ENCODE peak calls at places on chromosomes 12 and 14, in nine cellular contexts. E is GM23248; X is GM03348; M is activated gamma-delta T cell treated with anti-CD3 and anti-CD28 coated beads, Interleukin-2, amount 50 U/mL, for 16 hours; V is GM04503; L is MM.1S; A is stimulated activated CD4-positive, alpha-beta T cell treated with anti-CD3 and anti-CD28 coated beads, Interleukin-2, amount 100 ng/mL, for 4 hours; S is AG04450; G is HuH-7. W is an unnamed sample.

GRCh38 chr12:3492868-3493224 is 1.8 kb downstream of the PRMT8 start:
- DNase-seq in V (no peak), S (no peak), L (no peak), G (no peak), X (no peak), M (no peak), E (no peak), A (no peak), W (no peak)

GRCh38 chr12:52903855-52904508 is 894 bp downstream of the KRT8 start:
- DNase-seq in E (peak), X (peak), M (no peak), L (no peak), A (peak), V (no peak), S (no peak), G (peak), W (peak)

GRCh38 chr12:124399622-124400021 is 104.7 kb downstream of the RFLNA start:
- DNase-seq in M (no peak), V (no peak), E (peak), A (no peak), S (no peak), L (no peak), X (peak), G (peak), W (peak)

GRCh38 chr14:35927727-35928126 is 101.6 kb downstream of the BRMS1L start:
- DNase-seq in V (no peak), S (no peak), L (no peak), E (no peak), A (no peak), G (no peak), M (no peak), X (no peak), W (no peak)

GRCh38 chr12:53481957-53482586 is 17.2 kb downstream of the MAP3K12 start:
- DNase-seq in X (no peak), G (peak), S (no peak), L (peak), V (no peak), M (no peak), A (no peak), E (peak), W (peak)

GRCh38 chr12:117188961-117189724 is 1.1 kb downstream of the FBXO21 start:
- DNase-seq in A (no peak), V (no peak), L (no peak), X (peak), E (peak), M (no peak), G (no peak), S (peak), W (peak)

GRCh38 chr14:77391441-77391840 is 14.3 kb downstream of the SAMD15 start:
- DNase-seq in S (no peak), V (no peak), L (no peak), A (no peak), X (no peak), M (no peak), E (no peak), G (no peak), W (no peak)

GRCh38 chr12:20024194-20024593 is 344.1 kb upstream of the PDE3A start:
- DNase-seq in G (peak), E (peak), M (no peak), A (no peak), L (no peak), S (no peak), V (peak), X (peak), W (no peak)

GRCh38 chr12:119594772-119595445 is 1.3 kb downstream of the TMEM233 start:
- DNase-seq in X (peak), G (no peak), E (peak), S (no peak), M (no peak), V (no peak), L (no peak), A (no peak), W (peak)

GRCh38 chr12:131112690-131113290 is 159.1 kb downstream of the ADGRD1 start:
- DNase-seq in L (no peak), G (no peak), M (no peak), E (peak), V (no peak), S (no peak), A (no peak), X (peak), W (no peak)

GRCh38 chr12:78562358-78563205 is 302.0 kb upstream of the SYT1 start:
- DNase-seq in S (no peak), M (no peak), A (no peak), X (peak), G (no peak), L (peak), V (no peak), E (peak), W (no peak)

GRCh38 chr12:89544730-89545184 is 18.9 kb upstream of the POC1B start:
- DNase-seq in X (no peak), A (no peak), L (no peak), V (peak), S (no peak), G (no peak), E (peak), M (no peak), W (peak)

GRCh38 chr12:44775916-44776315 is 100.2 kb downstream of the NELL2 start:
- DNase-seq in V (no peak), X (no peak), L (no peak), G (no peak), A (no peak), M (no peak), S (no peak), E (no peak), W (no peak)

GRCh38 chr14:30519961-30520360 is 39.0 kb upstream of the G2E3 start:
- DNase-seq in X (no peak), A (no peak), V (no peak), G (no peak), S (no peak), L (no peak), M (no peak), E (no peak), W (no peak)

GRCh38 chr14:97580923-97581495 is 783.8 kb downstream of the VRK1 start:
- DNase-seq in A (no peak), E (no peak), V (no peak), X (no peak), G (no peak), L (no peak), M (no peak), S (no peak), W (peak)

W was measured in ELF-1.